ENCODE peak calls at places on chromosomes 5 and 9, in six cellular contexts. E, W, R, K, H and V are unnamed samples.

GRCh38 chr5:169445191-169445590 is 138.4 kb upstream of the SPDL1 start:
- DNase-seq in E (no peak), W (no peak), R (no peak), K (no peak), H (no peak), V (no peak)

GRCh38 chr5:180401236-180401907 is 48.2 kb upstream of the GFPT2 start:
- DNase-seq in E (no peak), W (no peak), R (no peak), K (no peak), H (no peak), V (no peak)

GRCh38 chr5:173796746-173797495 is 91.2 kb upstream of the CPEB4 start:
- DNase-seq in E (no peak), W (no peak), R (no peak), K (no peak), H (no peak), V (peak; percentile 40)

GRCh38 chr5:24365406-24365805 is 279.4 kb downstream of the CDH10 start:
- DNase-seq in E (no peak), W (no peak), R (no peak), K (no peak), H (no peak), V (no peak)

GRCh38 chr9:129597355-129598088 is 23.4 kb downstream of the C9orf50 start:
- DNase-seq in E (peak; percentile 65), W (peak; percentile 62), R (peak; percentile 93), K (peak; percentile 61), H (no peak), V (no peak)

GRCh38 chr5:44388504-44389409 is 463 bp downstream of the FGF10 start:
- DNase-seq in E (peak; percentile 2), W (no peak), R (peak; percentile 35), K (no peak), H (no peak), V (no peak)

GRCh38 chr5:45038366-45038987 is 229.7 kb downstream of the MRPS30 start:
- DNase-seq in E (peak; percentile 0), W (no peak), R (no peak), K (no peak), H (no peak), V (no peak)

GRCh38 chr5:38167562-38167996 is 90.8 kb upstream of the EGFLAM start:
- DNase-seq in E (no peak), W (peak; percentile 44), R (no peak), K (no peak), H (no peak), V (no peak)

GRCh38 chr5:139670369-139671095 is 22.4 kb downstream of the CXXC5 start:
- DNase-seq in E (no peak), W (no peak), R (no peak), K (no peak), H (peak; percentile 90), V (no peak)

GRCh38 chr5:97762483-97762882 is 579.4 kb upstream of the RIOK2 start:
- DNase-seq in E (no peak), W (no peak), R (no peak), K (no peak), H (no peak), V (no peak)

GRCh38 chr5:171342362-171343111 is 33.5 kb downstream of the TLX3 start:
- DNase-seq in E (peak; percentile 71), W (peak; percentile 36), R (no peak), K (no peak), H (no peak), V (peak; percentile 51)

GRCh38 chr5:153432583-153432982 is 57.9 kb upstream of the GRIA1 start:
- DNase-seq in E (no peak), W (no peak), R (no peak), K (no peak), H (no peak), V (no peak)

GRCh38 chr5:102875672-102876071 is 120.6 kb downstream of the PAM start:
- DNase-seq in E (no peak), W (no peak), R (no peak), K (no peak), H (no peak), V (no peak)

GRCh38 chr5:168929656-168930055 is 350.5 kb upstream of the PANK3 start:
- DNase-seq in E (no peak), W (no peak), R (no peak), K (no peak), H (no peak), V (no peak)

GRCh38 chr9:105070176-105070575 is 142.2 kb upstream of the ABCA1 start:
- DNase-seq in E (no peak), W (no peak), R (no peak), K (no peak), H (no peak), V (no peak)

GRCh38 chr9:86096382-86096781 is 3.0 kb downstream of the GOLM1 start:
- DNase-seq in E (peak; percentile 66), W (no peak), R (no peak), K (no peak), H (no peak), V (no peak)

GRCh38 chr5:31664566-31664965 is 25.6 kb downstream of the PDZD2 start:
- DNase-seq in E (peak; percentile 3), W (no peak), R (no peak), K (no peak), H (no peak), V (no peak)

GRCh38 chr5:56175465-56175864 is 57.7 kb downstream of the ANKRD55 start:
- DNase-seq in E (peak; percentile 84), W (no peak), R (no peak), K (no peak), H (no peak), V (no peak)

GRCh38 chr9:22044583-22044982 is 35.5 kb upstream of the CDKN2B start:
- DNase-seq in E (peak; percentile 87), W (no peak), R (no peak), K (no peak), H (no peak), V (no peak)

GRCh38 chr5:112921833-112922817 is at the start of gene REEP5:
- DNase-seq in E (peak; percentile 69), W (peak; percentile 87), R (peak; percentile 74), K (peak; percentile 88), H (no peak), V (peak; percentile 91)

GRCh38 chr9:14345586-14346237 is 31.8 kb upstream of the NFIB start:
- DNase-seq in E (no peak), W (no peak), R (no peak), K (no peak), H (no peak), V (no peak)

GRCh38 chr9:83451308-83451707 is 86.9 kb downstream of the FRMD3 start:
- DNase-seq in E (no peak), W (no peak), R (no peak), K (peak; percentile 56), H (no peak), V (no peak)

GRCh38 chr9:78112004-78112403 is 80.4 kb upstream of the GNAQ start:
- DNase-seq in E (no peak), W (no peak), R (no peak), K (no peak), H (no peak), V (no peak)

GRCh38 chr5:88140396-88140862 is 128.2 kb downstream of the TMEM161B start:
- DNase-seq in E (no peak), W (peak; percentile 58), R (no peak), K (no peak), H (no peak), V (no peak)

GRCh38 chr9:79390077-79390673 is 181.6 kb upstream of the TLE4 start:
- DNase-seq in E (peak; percentile 92), W (no peak), R (no peak), K (no peak), H (no peak), V (no peak)

GRCh38 chr5:16842916-16843315 is 93.2 kb downstream of the MYO10 start:
- DNase-seq in E (no peak), W (peak; percentile 57), R (no peak), K (no peak), H (no peak), V (no peak)

GRCh38 chr9:12627091-12627490 is 66.1 kb upstream of the TYRP1 start:
- DNase-seq in E (no peak), W (no peak), R (no peak), K (no peak), H (no peak), V (no peak)

GRCh38 chr5:173454381-173454763 is 126.2 kb upstream of the STC2 start:
- DNase-seq in E (peak; percentile 95), W (no peak), R (no peak), K (no peak), H (no peak), V (no peak)

GRCh38 chr5:114050087-114050486 is 311.8 kb upstream of the KCNN2 start:
- DNase-seq in E (no peak), W (no peak), R (no peak), K (no peak), H (no peak), V (no peak)

GRCh38 chr9:35096035-35096849 is at the start of gene PIGO:
- DNase-seq in E (peak; percentile 76), W (peak; percentile 91), R (peak; percentile 83), K (peak; percentile 88), H (no peak), V (peak; percentile 93)
- TF ChIP-seq POLR2A in E (no peak), W (peak; percentile 65), R (peak; percentile 45), K (peak; percentile 36), H (peak; percentile 98), V (peak; percentile 82)

GRCh38 chr5:158881076-158881880 is 218.4 kb downstream of the EBF1 start:
- DNase-seq in E (no peak), W (no peak), R (no peak), K (no peak), H (no peak), V (no peak)

GRCh38 chr5:158882660-158883059 is 217.1 kb downstream of the EBF1 start:
- DNase-seq in E (no peak), W (no peak), R (no peak), K (no peak), H (no peak), V (no peak)

GRCh38 chr5:158879993-158880392 is 219.7 kb downstream of the EBF1 start:
- DNase-seq in E (no peak), W (no peak), R (no peak), K (no peak), H (no peak), V (no peak)

GRCh38 chr5:158882236-158882635 is 217.5 kb downstream of the EBF1 start:
- DNase-seq in E (no peak), W (no peak), R (no peak), K (no peak), H (no peak), V (no peak)

GRCh38 chr5:158880514-158881001 is 219.2 kb downstream of the EBF1 start:
- DNase-seq in E (no peak), W (no peak), R (no peak), K (no peak), H (no peak), V (no peak)
- TF ChIP-seq CTCF in E (no peak), W (no peak), R (no peak), K (no peak), H (peak; percentile 29), V (no peak)

GRCh38 chr5:133527311-133527710 is 85.0 kb downstream of the FSTL4 start:
- DNase-seq in E (peak; percentile 22), W (no peak), R (no peak), K (no peak), H (no peak), V (no peak)
- TF ChIP-seq POLR2A in E (no peak), W (no peak), R (no peak), K (no peak), H (no peak), V (no peak)

GRCh38 chr9:89920131-89920530 is 315.3 kb downstream of the GADD45G start:
- DNase-seq in E (no peak), W (no peak), R (no peak), K (no peak), H (no peak), V (no peak)
- TF ChIP-seq CTCF in E (no peak), W (no peak), R (no peak), K (no peak), H (no peak), V (no peak)

GRCh38 chr9:137302176-137303030 is at the start of gene NRARP:
- DNase-seq in E (peak; percentile 64), W (peak; percentile 90), R (peak; percentile 82), K (peak; percentile 86), H (no peak), V (peak; percentile 80)
- TF ChIP-seq POLR2A in E (peak; percentile 25), W (peak; percentile 85), R (no peak), K (no peak), H (peak; percentile 89), V (peak; percentile 46)